ENCODE peak calls at places on chromosome 2, in ten cellular contexts. V is left cardiac atrium; W is heart left ventricle; I is DMS53; P is activated T-helper 9 cell treated with anti-CD3 and anti-CD28 coated beads, Interleukin-2, amount 50 U/mL, for 16 hours; T is PC-3; D is T1000; A is H9; Q is IMR-90; H is left lung. Y is an unnamed sample.
A peak's percentile ranks its signal among the peaks of the same experiment; 100 is the strongest.

GRCh38 chr2:232240896-232241295 is 137.7 kb upstream of the ALPP start:
- DNase-seq in V (peak; percentile 29), W (no peak), I (no peak), P (no peak), T (no peak), D (no peak), A (no peak), Q (no peak), H (no peak), Y (no peak)

GRCh38 chr2:138716183-138716582 is 64.0 kb downstream of the NXPH2 start:
- DNase-seq in V (no peak), W (no peak), I (no peak), P (no peak), T (peak; percentile 43), D (no peak), A (no peak), Q (no peak), H (no peak), Y (no peak)

GRCh38 chr2:21890041-21890440 is 766.3 kb downstream of the TDRD15 start:
- DNase-seq in V (no peak), W (no peak), I (no peak), P (no peak), T (no peak), D (no peak), A (no peak), Q (no peak), H (no peak), Y (no peak)

GRCh38 chr2:236584521-236585384 is 15.1 kb downstream of the ACKR3 start:
- DNase-seq in V (no peak), W (no peak), I (no peak), P (no peak), T (no peak), D (no peak), A (no peak), Q (no peak), H (no peak), Y (no peak)

GRCh38 chr2:75465317-75465998 is 95.3 kb downstream of the EVA1A start:
- DNase-seq in V (no peak), W (no peak), I (peak; percentile 69), P (no peak), T (peak; percentile 61), D (no peak), A (no peak), Q (peak; percentile 55), H (no peak), Y (no peak)

GRCh38 chr2:201707753-201708152 is 9.3 kb upstream of the MPP4 start:
- DNase-seq in V (no peak), W (no peak), I (no peak), P (no peak), T (peak; percentile 67), D (no peak), A (no peak), Q (peak; percentile 66), H (no peak), Y (no peak)

GRCh38 chr2:121489944-121490585 is 40.6 kb upstream of the RNU4ATAC start:
- DNase-seq in V (no peak), W (no peak), I (peak; percentile 9), P (no peak), T (no peak), D (no peak), A (no peak), Q (no peak), H (no peak), Y (no peak)

GRCh38 chr2:165402142-165402541 is 67.4 kb upstream of the CSRNP3 start:
- DNase-seq in V (no peak), W (no peak), I (no peak), P (no peak), T (peak; percentile 41), D (no peak), A (no peak), Q (no peak), H (no peak), Y (no peak)

GRCh38 chr2:109427661-109428091 is 186.1 kb downstream of the SEPTIN10 start:
- DNase-seq in V (no peak), W (no peak), I (no peak), P (no peak), T (no peak), D (no peak), A (no peak), Q (no peak), H (peak; percentile 58), Y (no peak)

Y was measured in keratinocyte.